ENCODE peak calls at places on chromosomes 3 and 15, in ten cellular contexts. I, Q, F, H, U, T, G, L, Z and C are unnamed samples.

GRCh38 chr3:186383026-186383993 is 21.3 kb upstream of the DGKG start:
- DNase-seq in Q (no peak), T (no peak), Z (no peak), H (no peak), L (no peak), U (no peak), F (no peak), I (no peak), G (peak; percentile 28), C (no peak)

GRCh38 chr15:81284256-81285031 is 39.5 kb downstream of the STARD5 start:
- DNase-seq in I (no peak), H (no peak), T (no peak), Z (no peak), U (no peak), G (no peak), Q (no peak), F (no peak), L (no peak), C (no peak)

GRCh38 chr3:195209836-195210551 is 61.0 kb downstream of the XXYLT1 start:
- DNase-seq in H (no peak), F (no peak), Q (no peak), T (no peak), I (no peak), L (no peak), Z (peak; percentile 53), U (no peak), G (peak; percentile 37), C (no peak)

GRCh38 chr3:147132168-147132567 is 274.2 kb downstream of the ZIC4 start:
- DNase-seq in Z (no peak), I (no peak), H (no peak), G (peak; percentile 27), T (no peak), Q (no peak), L (no peak), U (no peak), F (no peak), C (no peak)

GRCh38 chr3:188122571-188123169 is 31.3 kb upstream of the LPP start:
- DNase-seq in Q (no peak), H (no peak), I (no peak), F (no peak), G (no peak), L (no peak), U (no peak), T (no peak), Z (no peak), C (no peak)

GRCh38 chr15:95921404-95921803 is 409.1 kb upstream of the NR2F2 start:
- DNase-seq in T (no peak), Q (no peak), Z (no peak), I (no peak), F (no peak), L (no peak), H (no peak), U (no peak), G (no peak), C (no peak)

GRCh38 chr15:90449206-90449735 is 61.2 kb downstream of the IQGAP1 start:
- DNase-seq in U (no peak), I (no peak), H (no peak), T (no peak), G (no peak), Q (no peak), F (no peak), L (no peak), Z (no peak), C (no peak)

GRCh38 chr3:72274511-72275295 is 489.8 kb upstream of the PROK2 start:
- DNase-seq in T (peak; percentile 55), L (no peak), G (peak; percentile 15), I (no peak), Q (peak; percentile 61), Z (peak; percentile 67), H (no peak), F (no peak), U (no peak), C (no peak)

GRCh38 chr15:84982301-84982920 is 755 bp downstream of the PDE8A start:
- DNase-seq in L (no peak), H (no peak), F (peak; percentile 63), T (peak; percentile 65), U (no peak), G (no peak), Q (no peak), Z (peak; percentile 39), I (peak; percentile 70), C (peak; percentile 47)

GRCh38 chr3:16861432-16861831 is 23.3 kb upstream of the PLCL2 start:
- DNase-seq in F (no peak), H (no peak), Q (no peak), U (no peak), Z (no peak), G (no peak), L (no peak), I (no peak), T (no peak), C (no peak)

GRCh38 chr15:38879909-38880471 is 315.4 kb upstream of the RASGRP1 start:
- DNase-seq in F (no peak), I (no peak), L (no peak), T (no peak), G (no peak), H (no peak), Z (peak; percentile 75), Q (no peak), U (no peak), C (no peak)

GRCh38 chr3:64224826-64225606 is at the start of gene PRICKLE2:
- DNase-seq in H (no peak), F (peak; percentile 86), Z (peak; percentile 88), T (peak; percentile 46), U (no peak), G (peak; percentile 40), Q (peak; percentile 78), I (no peak), L (peak; percentile 75), C (no peak)

GRCh38 chr15:60582370-60583036 is 103.6 kb upstream of the ICE2 start:
- DNase-seq in Z (no peak), T (no peak), H (no peak), U (no peak), Q (no peak), L (no peak), F (no peak), I (peak; percentile 46), G (no peak), C (peak; percentile 44)

GRCh38 chr15:101357333-101357732 is 62.3 kb upstream of the SNRPA1 start:
- DNase-seq in H (no peak), G (no peak), U (no peak), I (no peak), Z (no peak), L (no peak), T (no peak), F (no peak), Q (no peak), C (no peak)

GRCh38 chr3:126961791-126962461 is 21.0 kb upstream of the PLXNA1 start:
- DNase-seq in F (no peak), G (no peak), T (no peak), Z (no peak), L (no peak), I (no peak), U (no peak), Q (no peak), H (no peak), C (no peak)

GRCh38 chr3:61077551-61077950 is 173.7 kb downstream of the FHIT start:
- DNase-seq in F (no peak), G (no peak), T (no peak), H (no peak), U (no peak), Z (no peak), Q (no peak), L (no peak), I (no peak), C (no peak)

GRCh38 chr15:25088261-25088790 is 133.5 kb downstream of the SNRPN start:
- DNase-seq in Q (no peak), U (no peak), H (no peak), Z (no peak), L (no peak), T (no peak), F (no peak), I (no peak), G (no peak), C (no peak)

GRCh38 chr3:178181784-178182183 is 354.5 kb upstream of the KCNMB2 start:
- DNase-seq in Z (no peak), I (no peak), L (no peak), T (no peak), H (no peak), U (no peak), Q (no peak), G (peak; percentile 43), F (no peak), C (no peak)

GRCh38 chr3:186757686-186758220 is 25.6 kb upstream of the EIF4A2 start:
- DNase-seq in I (no peak), F (no peak), Z (no peak), L (no peak), Q (no peak), U (no peak), T (no peak), H (no peak), G (no peak), C (no peak)

GRCh38 chr3:128787256-128788253 is 61.6 kb downstream of the RAB7A start:
- DNase-seq in G (peak; percentile 47), H (no peak), Q (no peak), Z (no peak), L (no peak), U (no peak), F (peak; percentile 82), T (no peak), I (peak; percentile 55), C (no peak)

GRCh38 chr3:45182915-45183881 is 37.0 kb upstream of the CDCP1 start:
- DNase-seq in Q (no peak), L (no peak), U (no peak), G (no peak), H (no peak), T (peak; percentile 55), F (peak; percentile 43), I (no peak), Z (no peak), C (no peak)

GRCh38 chr15:81338422-81339007 is 14.6 kb upstream of the STARD5 start:
- DNase-seq in G (no peak), Q (peak; percentile 91), H (no peak), I (no peak), Z (peak; percentile 78), T (no peak), L (peak; percentile 9), U (no peak), F (no peak), C (no peak)

GRCh38 chr3:12708584-12709192 is 44.8 kb upstream of the RAF1 start:
- DNase-seq in F (no peak), T (no peak), H (no peak), I (no peak), Q (peak; percentile 82), G (no peak), L (peak; percentile 56), Z (peak; percentile 60), U (no peak), C (no peak)

GRCh38 chr3:179599531-179599930 is 4.9 kb downstream of the MRPL47 start:
- DNase-seq in H (no peak), U (no peak), F (no peak), L (no peak), I (no peak), G (no peak), Z (no peak), Q (no peak), T (no peak), C (no peak)

GRCh38 chr3:67082533-67083024 is 84.5 kb downstream of the KBTBD8 start:
- DNase-seq in Q (no peak), H (no peak), Z (no peak), L (no peak), I (no peak), T (no peak), G (no peak), U (no peak), F (no peak), C (no peak)

GRCh38 chr3:88192010-88192409 is 42.3 kb downstream of the C3orf38 start:
- DNase-seq in G (no peak), F (no peak), I (no peak), L (no peak), U (no peak), Q (no peak), H (no peak), Z (no peak), T (no peak), C (no peak)

GRCh38 chr3:37694236-37694635 is 167.4 kb upstream of the CTDSPL start:
- DNase-seq in T (no peak), G (no peak), H (no peak), Q (no peak), I (no peak), U (no peak), L (no peak), F (peak; percentile 25), Z (no peak), C (no peak)

GRCh38 chr3:187017511-187018230 is 87.3 kb downstream of the ST6GAL1 start:
- DNase-seq in H (no peak), U (no peak), Q (no peak), G (no peak), Z (no peak), L (no peak), T (no peak), F (no peak), I (no peak), C (no peak)